ENCODE peak calls at places on chromosomes 12 and 14, in five cellular contexts. J, T, C, R and D are unnamed samples.

GRCh38 chr12:131368073-131369071 is 342.5 kb upstream of the SFSWAP start:
- DNase-seq in J (no peak), T (no peak), C (no peak), R (no peak), D (no peak)

GRCh38 chr12:52688481-52688880 is 8.3 kb upstream of the KRT1 start:
- DNase-seq in J (no peak), T (no peak), C (no peak), R (no peak), D (no peak)

GRCh38 chr12:52032431-52032796 is 18.8 kb upstream of the NR4A1 start:
- DNase-seq in J (no peak), T (no peak), C (no peak), R (peak), D (no peak)

GRCh38 chr14:88013750-88014349 is 8.9 kb downstream of the GPR65 start:
- DNase-seq in J (no peak), T (peak), C (peak), R (peak), D (peak)

GRCh38 chr12:109844983-109845841 is 12.0 kb upstream of the TRPV4 start:
- DNase-seq in J (no peak), T (peak), C (peak), R (peak), D (peak)

GRCh38 chr12:103542078-103542477 is 45.0 kb upstream of the STAB2 start:
- DNase-seq in J (no peak), T (no peak), C (no peak), R (no peak), D (no peak)

GRCh38 chr12:94172973-94173372 is 24.6 kb downstream of the PLXNC1 start:
- DNase-seq in J (peak), T (no peak), C (no peak), R (peak), D (no peak)

GRCh38 chr14:102659797-102660196 is 67.3 kb downstream of the RCOR1 start:
- DNase-seq in J (no peak), T (no peak), C (no peak), R (no peak), D (no peak)

GRCh38 chr14:94394025-94394493 is 5.7 kb upstream of the SERPINA1 start:
- DNase-seq in J (no peak), T (no peak), C (no peak), R (no peak), D (no peak)

GRCh38 chr12:106645074-106645421 is 62.2 kb downstream of the RFX4 start:
- DNase-seq in J (no peak), T (no peak), C (no peak), R (peak), D (peak)

GRCh38 chr14:89618309-89618708 is 201.3 kb upstream of the FOXN3 start:
- DNase-seq in J (no peak), T (no peak), C (no peak), R (no peak), D (no peak)

GRCh38 chr12:46430340-46430948 is 57.9 kb upstream of the SLC38A2 start:
- DNase-seq in J (peak), T (no peak), C (no peak), R (no peak), D (no peak)

GRCh38 chr12:47218191-47218654 is 138.5 kb upstream of the AMIGO2 start:
- DNase-seq in J (no peak), T (no peak), C (no peak), R (no peak), D (no peak)

GRCh38 chr14:71932229-71932951 is at the start of gene RGS6:
- DNase-seq in J (no peak), T (peak), C (peak), R (peak), D (peak)

GRCh38 chr12:29634057-29634456 is 136.6 kb upstream of the OVCH1 start:
- DNase-seq in J (no peak), T (no peak), C (no peak), R (no peak), D (no peak)

GRCh38 chr12:21478756-21479455 is 22.5 kb downstream of the RECQL start:
- DNase-seq in J (no peak), T (no peak), C (no peak), R (no peak), D (no peak)

GRCh38 chr14:105208738-105209075 is 27.6 kb upstream of the NUDT14 start:
- DNase-seq in J (no peak), T (no peak), C (no peak), R (no peak), D (no peak)

GRCh38 chr12:99020871-99021270 is 375.8 kb downstream of the APAF1 start:
- DNase-seq in J (no peak), T (no peak), C (no peak), R (no peak), D (no peak)

GRCh38 chr14:45103806-45104205 is 19.9 kb downstream of the PRPF39 start:
- DNase-seq in J (no peak), T (no peak), C (peak), R (no peak), D (no peak)

GRCh38 chr14:54686871-54687749 is 120.2 kb downstream of the SAMD4A start:
- DNase-seq in J (no peak), T (no peak), C (no peak), R (no peak), D (no peak)

GRCh38 chr12:27015730-27016076 is 1.5 kb upstream of the TM7SF3 start:
- DNase-seq in J (no peak), T (no peak), C (no peak), R (no peak), D (no peak)
- TF ChIP-seq CTCF in J (peak), T (peak), C (peak), R (no peak), D (peak)

GRCh38 chr12:6489449-6489848 is 3.6 kb downstream of the MRPL51 start:
- DNase-seq in J (no peak), T (no peak), C (no peak), R (no peak), D (no peak)

GRCh38 chr12:6494968-6495367 is 1.1 kb downstream of the NCAPD2 start:
- DNase-seq in J (no peak), T (no peak), C (no peak), R (no peak), D (no peak)

GRCh38 chr12:6493580-6494350 is at the start of gene NCAPD2:
- DNase-seq in J (peak), T (peak), C (peak), R (peak), D (peak)

GRCh38 chr12:6492838-6493579 is at the start of gene MRPL51:
- DNase-seq in J (peak), T (peak), C (peak), R (peak), D (peak)

GRCh38 chr12:6494351-6494743 is 445 bp downstream of the NCAPD2 start:
- DNase-seq in J (no peak), T (no peak), C (no peak), R (no peak), D (no peak)
- TF ChIP-seq CTCF in J (no peak), T (peak), C (no peak), R (no peak), D (peak)

DNA sequence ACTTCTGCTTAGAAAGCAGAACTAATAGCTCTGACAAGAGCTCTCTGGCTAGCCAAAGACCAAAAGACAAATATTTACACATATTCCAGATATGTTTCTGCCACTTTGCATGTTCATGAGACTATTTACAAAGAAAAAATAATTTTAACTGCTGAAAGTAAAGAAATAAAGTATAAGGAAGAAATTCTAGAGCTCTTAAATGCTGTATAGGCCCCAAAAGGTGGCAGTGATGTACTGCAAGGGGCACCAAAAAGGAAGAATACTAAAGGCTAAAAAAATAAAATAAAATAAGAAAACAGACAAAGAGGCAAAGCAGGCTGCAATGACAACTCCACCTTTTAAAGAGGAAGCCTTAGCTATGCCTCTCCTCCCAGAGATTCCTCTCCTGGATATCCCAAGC is 23.0 kb downstream of the KLRK1 start:
- DNase-seq in J (no peak), T (no peak), C (no peak), R (no peak), D (no peak)
- TF ChIP-seq CTCF in J (peak), T (peak), C (peak), R (no peak), D (no peak)

DNA sequence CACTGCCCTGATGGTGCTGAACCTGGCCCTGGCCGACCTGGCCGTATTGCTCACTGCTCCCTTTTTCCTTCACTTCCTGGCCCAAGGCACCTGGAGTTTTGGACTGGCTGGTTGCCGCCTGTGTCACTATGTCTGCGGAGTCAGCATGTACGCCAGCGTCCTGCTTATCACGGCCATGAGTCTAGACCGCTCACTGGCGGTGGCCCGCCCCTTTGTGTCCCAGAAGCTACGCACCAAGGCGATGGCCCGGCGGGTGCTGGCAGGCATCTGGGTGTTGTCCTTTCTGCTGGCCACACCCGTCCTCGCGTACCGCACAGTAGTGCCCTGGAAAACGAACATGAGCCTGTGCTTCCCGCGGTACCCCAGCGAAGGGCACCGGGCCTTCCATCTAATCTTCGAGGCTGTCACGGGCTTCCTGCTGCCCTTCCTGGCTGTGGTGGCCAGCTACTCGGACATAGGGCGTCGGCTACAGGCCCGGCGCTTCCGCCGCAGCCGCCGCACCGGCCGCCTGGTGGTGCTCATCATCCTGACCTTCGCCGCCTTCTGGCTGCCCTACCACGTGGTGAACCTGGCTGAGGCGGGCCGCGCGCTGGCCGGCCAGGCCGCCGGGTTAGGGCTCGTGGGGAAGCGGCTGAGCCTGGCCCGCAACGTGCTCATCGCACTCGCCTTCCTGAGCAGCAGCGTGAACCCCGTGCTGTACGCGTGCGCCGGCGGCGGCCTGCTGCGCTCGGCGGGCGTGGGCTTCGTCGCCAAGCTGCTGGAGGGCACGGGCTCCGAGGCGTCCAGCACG is 4.7 kb downstream of the LTB4R start:
- DNase-seq in J (no peak), T (no peak), C (no peak), R (no peak), D (no peak)
- TF ChIP-seq CTCF in J (peak), T (peak), C (no peak), R (no peak), D (no peak)